ENCODE peak calls at places on chromosomes 11 and 22, in five cellular contexts. One of them, this sample, is unnamed.

GRCh38 chr11:19730373-19730772 is 17.7 kb downstream of the NAV2 start:
- DNase-seq in kidney: no peak
- DNase-seq in HCT116: no peak
- DNase-seq in GM23248: peak; percentile 61
- DNase-seq in PC-3: no peak
- DNase-seq in this sample: no peak

GRCh38 chr22:38652858-38653257 is 3.3 kb downstream of the FAM227A start:
- DNase-seq in kidney: no peak
- DNase-seq in GM23248: no peak
- DNase-seq in PC-3: no peak
- DNase-seq in HCT116: no peak
- DNase-seq in this sample: no peak

GRCh38 chr11:122981388-122982264 is at the start of gene BSX:
- DNase-seq in GM23248: peak; percentile 58
- DNase-seq in PC-3: peak; percentile 55
- DNase-seq in HCT116: no peak
- DNase-seq in kidney: peak; percentile 80
- DNase-seq in this sample: peak; percentile 70

GRCh38 chr22:23574371-23574811 is 5.7 kb downstream of the IGLL1 start:
- DNase-seq in PC-3: no peak
- DNase-seq in HCT116: no peak
- DNase-seq in GM23248: no peak
- DNase-seq in kidney: peak; percentile 43
- DNase-seq in this sample: no peak

GRCh38 chr11:33741806-33742205 is 5.6 kb upstream of the CD59 start:
- DNase-seq in kidney: no peak
- DNase-seq in GM23248: no peak
- DNase-seq in HCT116: no peak
- DNase-seq in PC-3: no peak
- DNase-seq in this sample: no peak

GRCh38 chr11:61071208-61071681 is 31.0 kb upstream of the CD5 start:
- DNase-seq in kidney: no peak
- DNase-seq in PC-3: no peak
- DNase-seq in GM23248: no peak
- DNase-seq in HCT116: no peak
- DNase-seq in this sample: no peak

GRCh38 chr22:43846966-43847365 is 15.3 kb downstream of the SULT4A1 start:
- DNase-seq in HCT116: no peak
- DNase-seq in kidney: peak; percentile 35
- DNase-seq in GM23248: no peak
- DNase-seq in PC-3: no peak
- DNase-seq in this sample: no peak

GRCh38 chr11:76523147-76523546 is 78.3 kb downstream of the EMSY start:
- DNase-seq in GM23248: no peak
- DNase-seq in HCT116: no peak
- DNase-seq in kidney: no peak
- DNase-seq in PC-3: peak; percentile 43
- DNase-seq in this sample: no peak

GRCh38 chr11:7511405-7511804 is 2.4 kb upstream of the PPFIBP2 start:
- DNase-seq in PC-3: no peak
- DNase-seq in kidney: no peak
- DNase-seq in GM23248: no peak
- DNase-seq in HCT116: no peak
- DNase-seq in this sample: no peak
- H3K9ac ChIP-seq in PC-3: no peak overlapping the region
- H3K9ac ChIP-seq in kidney: peak overlapping the region; percentile 89
- H3K9ac ChIP-seq in GM23248: no peak overlapping the region
- H3K9ac ChIP-seq in HCT116: no peak overlapping the region
- H3K9ac ChIP-seq in this sample: no peak overlapping the region

DNA sequence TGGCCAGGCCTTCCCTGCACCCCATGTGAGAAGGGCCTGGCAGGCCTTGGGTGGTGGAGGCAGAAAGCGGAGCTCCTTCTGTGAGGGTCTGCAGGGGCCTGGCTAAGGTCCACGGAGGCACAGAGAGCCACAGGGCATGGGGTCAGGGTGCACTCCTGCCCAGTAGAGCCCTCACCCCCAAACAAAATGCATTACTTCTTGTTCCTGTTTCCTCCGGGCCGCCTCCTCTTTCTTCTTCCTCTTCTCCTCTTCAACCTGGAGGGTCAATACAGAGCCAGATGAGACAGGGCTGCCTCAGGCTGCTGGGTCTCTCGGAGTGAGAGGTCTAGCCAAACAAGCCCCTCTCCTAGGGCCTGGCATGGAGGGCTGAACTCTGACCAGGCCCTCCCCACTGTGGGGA is 10.2 kb upstream of the NAP1L4 start:
- DNase-seq in PC-3: no peak
- DNase-seq in kidney: no peak
- DNase-seq in GM23248: no peak
- DNase-seq in HCT116: no peak
- DNase-seq in this sample: no peak
- H3K36me3 ChIP-seq in PC-3: peaks cover 7% of the 10 kb centered on the region
- H3K36me3 ChIP-seq in kidney: peaks cover 4% of the 10 kb centered on the region
- H3K36me3 ChIP-seq in GM23248: peaks cover 44% of the 10 kb centered on the region
- H3K36me3 ChIP-seq in HCT116: peaks cover 17% of the 10 kb centered on the region
- H3K36me3 ChIP-seq in this sample: peaks cover 84% of the 10 kb centered on the region

GRCh38 chr22:16973591-16974297 is 34.3 kb downstream of the GAB4 start:
- DNase-seq in GM23248: no peak
- DNase-seq in kidney: no peak
- DNase-seq in HCT116: no peak
- DNase-seq in PC-3: no peak
- DNase-seq in this sample: no peak
- H3K9ac ChIP-seq in GM23248: no peak overlapping the region
- H3K9ac ChIP-seq in kidney: no peak overlapping the region
- H3K9ac ChIP-seq in HCT116: no peak overlapping the region
- H3K9ac ChIP-seq in PC-3: no peak overlapping the region
- H3K9ac ChIP-seq in this sample: no peak overlapping the region

GRCh38 chr11:67281552-67282150 is 7.5 kb upstream of the ANKRD13D start:
- DNase-seq in kidney: peak; percentile 53
- DNase-seq in HCT116: no peak
- DNase-seq in GM23248: no peak
- DNase-seq in PC-3: no peak
- DNase-seq in this sample: no peak

GRCh38 chr11:67280791-67281551 is 8.1 kb upstream of the ANKRD13D start:
- DNase-seq in kidney: peak; percentile 74
- DNase-seq in HCT116: no peak
- DNase-seq in PC-3: no peak
- DNase-seq in GM23248: no peak
- DNase-seq in this sample: no peak

GRCh38 chr11:67278939-67279588 is 10.0 kb upstream of the ANKRD13D start:
- DNase-seq in PC-3: no peak
- DNase-seq in HCT116: no peak
- DNase-seq in GM23248: no peak
- DNase-seq in kidney: peak; percentile 49
- DNase-seq in this sample: no peak

GRCh38 chr11:67279589-67280340 is 9.3 kb upstream of the ANKRD13D start:
- DNase-seq in GM23248: no peak
- DNase-seq in PC-3: no peak
- DNase-seq in kidney: peak; percentile 74
- DNase-seq in HCT116: no peak
- DNase-seq in this sample: no peak

DNA sequence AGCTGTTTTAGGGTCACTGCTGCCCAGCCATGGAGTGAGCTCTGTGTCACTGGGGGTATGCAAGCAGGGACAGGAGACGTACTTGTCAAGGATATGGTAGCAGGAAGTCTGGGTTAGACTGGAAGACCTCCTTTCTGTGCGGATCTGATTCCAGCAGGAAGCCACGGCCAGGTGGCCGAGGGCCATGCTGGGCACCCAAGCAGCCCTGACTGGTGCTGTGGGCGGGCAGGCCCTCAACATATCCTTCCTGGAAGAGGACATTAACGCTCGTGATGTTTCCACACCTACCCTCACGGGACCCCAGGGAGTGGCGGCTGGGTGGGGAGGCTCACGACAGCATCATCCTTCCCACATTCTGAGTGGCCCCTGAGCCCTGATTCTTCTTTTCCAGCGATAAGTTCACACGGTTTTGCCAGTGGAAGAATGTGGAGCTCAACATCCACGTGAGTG is 8.7 kb upstream of the ANKRD13D start:
- DNase-seq in PC-3: no peak
- DNase-seq in kidney: peak; percentile 26
- DNase-seq in GM23248: no peak
- DNase-seq in HCT116: no peak
- DNase-seq in this sample: no peak
- H3K36me3 ChIP-seq in PC-3: peaks cover 52% of the 10 kb centered on the region
- H3K36me3 ChIP-seq in kidney: peaks cover 23% of the 10 kb centered on the region
- H3K36me3 ChIP-seq in GM23248: no peaks in the 10 kb centered on the region
- H3K36me3 ChIP-seq in HCT116: peaks cover 25% of the 10 kb centered on the region
- H3K36me3 ChIP-seq in this sample: peaks cover 61% of the 10 kb centered on the region

GRCh38 chr22:49641770-49642313 is 185.8 kb downstream of the BRD1 start:
- DNase-seq in kidney: no peak
- DNase-seq in HCT116: no peak
- DNase-seq in GM23248: no peak
- DNase-seq in PC-3: no peak
- DNase-seq in this sample: no peak
- H3K9ac ChIP-seq in kidney: no peak overlapping the region
- H3K9ac ChIP-seq in HCT116: no peak overlapping the region
- H3K9ac ChIP-seq in GM23248: no peak overlapping the region
- H3K9ac ChIP-seq in PC-3: no peak overlapping the region
- H3K9ac ChIP-seq in this sample: no peak overlapping the region

GRCh38 chr22:50222508-50222907 is 21.7 kb downstream of the SELENOO start:
- DNase-seq in PC-3: no peak
- DNase-seq in kidney: no peak
- DNase-seq in GM23248: no peak
- DNase-seq in HCT116: no peak
- DNase-seq in this sample: no peak

GRCh38 chr22:50221410-50222300 is 20.8 kb downstream of the SELENOO start:
- DNase-seq in PC-3: no peak
- DNase-seq in kidney: no peak
- DNase-seq in HCT116: no peak
- DNase-seq in GM23248: no peak
- DNase-seq in this sample: no peak

GRCh38 chr22:50219800-50220602 is 19.2 kb downstream of the SELENOO start:
- DNase-seq in kidney: no peak
- DNase-seq in GM23248: no peak
- DNase-seq in HCT116: no peak
- DNase-seq in PC-3: no peak
- DNase-seq in this sample: no peak

GRCh38 chr22:50218996-50219727 is 18.4 kb downstream of the SELENOO start:
- DNase-seq in HCT116: peak; percentile 18
- DNase-seq in kidney: peak; percentile 90
- DNase-seq in GM23248: peak; percentile 68
- DNase-seq in PC-3: peak; percentile 51
- DNase-seq in this sample: peak; percentile 61

GRCh38 chr22:50220603-50221409 is 20.0 kb downstream of the SELENOO start:
- DNase-seq in PC-3: no peak
- DNase-seq in kidney: no peak
- DNase-seq in HCT116: no peak
- DNase-seq in GM23248: no peak
- DNase-seq in this sample: no peak
- H3K36me3 ChIP-seq in PC-3: peaks cover 3% of the 10 kb centered on the region
- H3K36me3 ChIP-seq in kidney: peaks cover 28% of the 10 kb centered on the region
- H3K36me3 ChIP-seq in HCT116: peaks cover 30% of the 10 kb centered on the region
- H3K36me3 ChIP-seq in GM23248: no peaks in the 10 kb centered on the region
- H3K36me3 ChIP-seq in this sample: peaks cover 85% of the 10 kb centered on the region

DNA sequence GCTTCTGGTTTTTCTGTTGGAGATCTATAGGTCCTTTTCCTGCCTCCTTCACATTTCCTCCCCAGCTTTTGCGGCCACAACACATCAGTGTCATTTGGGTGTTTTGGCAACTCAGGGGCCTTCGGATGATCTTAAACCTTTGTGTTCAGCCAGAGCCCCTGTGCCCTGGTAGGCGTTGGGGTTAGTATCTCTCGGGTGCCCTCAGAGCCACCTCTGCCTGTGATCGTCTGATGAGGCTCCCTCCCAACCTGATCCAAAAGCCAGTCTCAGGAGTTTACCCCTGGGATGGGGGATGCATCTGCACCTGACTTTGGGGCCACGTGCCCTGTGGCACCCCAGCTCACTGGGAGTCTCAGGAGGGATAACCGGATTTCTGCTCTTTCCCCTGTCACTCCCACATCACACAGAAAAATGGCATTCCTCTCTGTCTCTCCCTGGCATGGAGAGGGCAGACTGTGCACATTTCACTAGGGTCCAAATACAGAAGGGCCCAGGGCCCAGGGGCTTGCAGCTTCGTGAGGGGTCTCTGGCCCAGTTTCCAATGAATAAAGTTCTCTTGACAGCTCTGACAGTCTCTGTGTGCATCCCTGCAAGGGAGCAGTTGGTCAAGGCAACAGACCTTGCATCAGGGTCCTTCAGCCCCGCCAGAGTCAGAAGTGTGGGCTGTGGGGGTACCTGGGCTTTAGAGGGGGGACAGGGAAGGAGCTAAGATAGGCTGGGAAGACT is 2.6 kb downstream of the RNF26 start:
- DNase-seq in kidney: peak; percentile 30
- DNase-seq in HCT116: no peak
- DNase-seq in GM23248: no peak
- DNase-seq in PC-3: no peak
- DNase-seq in this sample: no peak
- H3K9ac ChIP-seq in kidney: no peak overlapping the region
- H3K9ac ChIP-seq in HCT116: no peak overlapping the region
- H3K9ac ChIP-seq in GM23248: peak overlapping the region; percentile 42
- H3K9ac ChIP-seq in PC-3: no peak overlapping the region
- H3K9ac ChIP-seq in this sample: peak overlapping the region; percentile 91

GRCh38 chr11:44982496-44983062 is 31.9 kb upstream of the TP53I11 start:
- DNase-seq in kidney: no peak
- DNase-seq in GM23248: no peak
- DNase-seq in HCT116: no peak
- DNase-seq in PC-3: no peak
- DNase-seq in this sample: no peak
- H3K36me3 ChIP-seq in kidney: no peaks in the 10 kb centered on the region
- H3K36me3 ChIP-seq in GM23248: no peaks in the 10 kb centered on the region
- H3K36me3 ChIP-seq in HCT116: no peaks in the 10 kb centered on the region
- H3K36me3 ChIP-seq in PC-3: no peaks in the 10 kb centered on the region
- H3K36me3 ChIP-seq in this sample: no peaks in the 10 kb centered on the region

GRCh38 chr11:124919836-124920755 is 1.0 kb downstream of the HEPN1 start:
- DNase-seq in kidney: no peak
- DNase-seq in GM23248: no peak
- DNase-seq in PC-3: no peak
- DNase-seq in HCT116: no peak
- DNase-seq in this sample: no peak

GRCh38 chr11:124920870-124921609 is 2.0 kb downstream of the HEPN1 start:
- DNase-seq in PC-3: no peak
- DNase-seq in kidney: peak; percentile 94
- DNase-seq in HCT116: no peak
- DNase-seq in GM23248: peak; percentile 70
- DNase-seq in this sample: peak; percentile 73

GRCh38 chr11:124923296-124923695 is 4.2 kb downstream of the HEPN1 start:
- DNase-seq in kidney: no peak
- DNase-seq in GM23248: no peak
- DNase-seq in PC-3: no peak
- DNase-seq in HCT116: no peak
- DNase-seq in this sample: no peak

GRCh38 chr11:124918950-124919349 is at the start of gene HEPN1:
- DNase-seq in PC-3: no peak
- DNase-seq in GM23248: no peak
- DNase-seq in HCT116: no peak
- DNase-seq in kidney: no peak
- DNase-seq in this sample: no peak

DNA sequence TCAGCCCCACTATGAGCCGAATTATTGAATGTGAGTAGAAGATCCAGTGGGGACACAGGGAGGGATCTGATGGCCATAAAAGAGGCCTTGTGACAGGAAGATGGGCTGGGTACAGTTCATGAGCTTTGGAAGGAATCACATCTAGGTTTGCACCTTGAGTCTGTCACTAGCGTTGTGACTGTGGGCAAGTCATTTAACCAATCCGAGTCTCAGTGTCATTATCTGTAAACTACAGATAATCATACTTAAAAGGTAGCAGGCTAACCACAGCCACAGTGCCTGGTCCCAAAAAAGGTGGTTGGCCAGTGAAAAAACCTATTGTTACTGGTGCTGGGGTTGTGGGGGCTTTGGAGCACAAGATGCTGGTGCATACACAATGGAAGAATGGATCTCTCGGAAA is 3.8 kb downstream of the HEPN1 start:
- DNase-seq in GM23248: no peak
- DNase-seq in kidney: no peak
- DNase-seq in HCT116: no peak
- DNase-seq in PC-3: no peak
- DNase-seq in this sample: no peak
- H3K9ac ChIP-seq in GM23248: no peak overlapping the region
- H3K9ac ChIP-seq in kidney: no peak overlapping the region
- H3K9ac ChIP-seq in HCT116: no peak overlapping the region
- H3K9ac ChIP-seq in PC-3: no peak overlapping the region
- H3K9ac ChIP-seq in this sample: no peak overlapping the region

This sample was measured in adipocyte.